ENCODE peak calls at places on chromosomes 5 and 9, in four cellular contexts. U is Right ventricle myocardium inferior; N is CD8-positive, alpha-beta T cell; I is myocyte. E is an unnamed sample.

GRCh38 chr9:107228648-107229047 is 54.4 kb upstream of the RAD23B start:
- DNase-seq in U (no peak), I (no peak), N (no peak), E (no peak)

GRCh38 chr9:73149371-73150067 is 2.1 kb upstream of the ANXA1 start:
- DNase-seq in U (no peak), N (no peak), I (peak; percentile 72), E (no peak)

GRCh38 chr5:119036101-119036762 is 34.7 kb upstream of the DMXL1 start:
- DNase-seq in U (no peak), I (no peak), N (no peak), E (no peak)

GRCh38 chr9:14288433-14288832 is 25.5 kb downstream of the NFIB start:
- DNase-seq in U (no peak), I (no peak), N (no peak), E (no peak)

GRCh38 chr9:112348257-112348992 is 15.0 kb upstream of the PTBP3 start:
- DNase-seq in U (peak; percentile 95), N (peak; percentile 72), I (peak; percentile 65), E (peak; percentile 92)

GRCh38 chr9:137224850-137225694 is at the start of gene CYSRT1:
- DNase-seq in I (peak; percentile 46), U (no peak), N (no peak), E (no peak)

GRCh38 chr9:87494970-87495471 is 2.6 kb upstream of the DAPK1 start:
- DNase-seq in U (no peak), I (peak; percentile 99), N (no peak), E (no peak)

GRCh38 chr9:21510806-21511205 is 28.7 kb upstream of the IFNE start:
- DNase-seq in U (no peak), I (no peak), N (no peak), E (no peak)